ENCODE peak calls at places on chromosomes 6 and 20, in six cellular contexts. V is esophagus muscularis mucosa, C is H1, U is tibial nerve, Y is transverse colon, K is GM12878. P is an unnamed sample. For H3K4me1, the result is how much of the 10 kb centered on the place peaks cover.

GRCh38 chr6:1024587-1024986 is 287.3 kb upstream of the FOXQ1 start:
- DNase-seq in V (no peak), C (no peak), U (no peak), Y (peak), K (no peak), P (no peak)

GRCh38 chr20:23541330-23541729 is 27.0 kb downstream of the CST9L start:
- DNase-seq in V (no peak), C (no peak), U (no peak), Y (no peak), K (no peak), P (no peak)

GRCh38 chr20:35463455-35464300 is 8.3 kb downstream of the CEP250 start:
- DNase-seq in V (no peak), C (no peak), U (no peak), Y (peak), K (no peak), P (peak)

GRCh38 chr6:22401206-22401605 is 104.4 kb upstream of the PRL start:
- DNase-seq in V (no peak), C (no peak), U (no peak), Y (no peak), K (no peak), P (no peak)

GRCh38 chr6:166582258-166582657 is 4.2 kb downstream of the RAMACL start:
- DNase-seq in V (no peak), C (no peak), U (no peak), Y (no peak), K (no peak), P (no peak)

GRCh38 chr6:136774228-136775041 is 17.8 kb downstream of the MAP3K5 start:
- DNase-seq in V (no peak), C (no peak), U (no peak), Y (no peak), K (no peak), P (no peak)

GRCh38 chr20:18705490-18705889 is 108.1 kb upstream of the SCP2D1 start:
- DNase-seq in V (no peak), C (no peak), U (no peak), Y (no peak), K (no peak), P (no peak)

GRCh38 chr6:160082627-160083026 is 39.0 kb upstream of the SLC22A1 start:
- DNase-seq in V (no peak), C (no peak), U (no peak), Y (no peak), K (no peak), P (no peak)

GRCh38 chr6:150640556-150641206 is 41.0 kb downstream of the PLEKHG1 start:
- DNase-seq in V (no peak), C (no peak), U (no peak), Y (no peak), K (no peak), P (no peak)

GRCh38 chr6:132820629-132821381 is 6.4 kb downstream of the RPS12 start:
- DNase-seq in V (no peak), C (no peak), U (no peak), Y (no peak), K (no peak), P (no peak)

GRCh38 chr6:7267521-7268091 is 45.4 kb downstream of the SSR1 start:
- DNase-seq in V (no peak), C (no peak), U (no peak), Y (no peak), K (no peak), P (peak)

GRCh38 chr6:154213782-154214181 is 142.8 kb downstream of the IPCEF1 start:
- DNase-seq in V (no peak), C (no peak), U (no peak), Y (no peak), K (no peak), P (no peak)

GRCh38 chr20:2698912-2699311 is 6.3 kb downstream of the EBF4 start:
- DNase-seq in V (no peak), C (no peak), U (no peak), Y (no peak), K (no peak), P (peak)

GRCh38 chr6:160132297-160132637 is 10.7 kb downstream of the SLC22A1 start:
- DNase-seq in V (no peak), C (no peak), U (no peak), Y (no peak), K (no peak), P (no peak)

GRCh38 chr6:34030831-34031566 is 114.9 kb downstream of the GRM4 start:
- DNase-seq in V (no peak), C (no peak), U (no peak), Y (no peak), K (no peak), P (no peak)

GRCh38 chr20:47740225-47741184 is 44.8 kb downstream of the SULF2 start:
- DNase-seq in V (no peak), C (no peak), U (no peak), Y (peak), K (no peak), P (no peak)

GRCh38 chr6:6730831-6731230 is 142.3 kb downstream of the LY86 start:
- DNase-seq in V (no peak), C (no peak), U (no peak), Y (no peak), K (no peak), P (peak)

GRCh38 chr6:165695736-165696515 is 32.9 kb upstream of the PDE10A start:
- DNase-seq in V (no peak), C (no peak), U (no peak), Y (no peak), K (no peak), P (no peak)

GRCh38 chr20:11204926-11205768 is 531.3 kb upstream of the JAG1 start:
- DNase-seq in V (no peak), C (peak), U (peak), Y (peak), K (peak), P (peak)

GRCh38 chr6:150788135-150788534 is 77.4 kb upstream of the MTHFD1L start:
- DNase-seq in V (no peak), C (no peak), U (no peak), Y (no peak), K (no peak), P (no peak)

GRCh38 chr6:77038801-77039200 is 424.5 kb downstream of the HTR1B start:
- DNase-seq in V (no peak), C (no peak), U (no peak), Y (no peak), K (no peak), P (no peak)

GRCh38 chr20:21102691-21103311 is 3.4 kb downstream of the LINC00237 start:
- DNase-seq in V (peak), C (no peak), U (no peak), Y (peak), K (no peak), P (no peak)

GRCh38 chr6:149488815-149489214 is 4.0 kb upstream of the ZC3H12D start:
- DNase-seq in V (no peak), C (no peak), U (no peak), Y (no peak), K (no peak), P (no peak)

GRCh38 chr6:63268574-63268973 is 51.2 kb downstream of the LGSN start:
- DNase-seq in V (no peak), C (no peak), U (no peak), Y (no peak), K (no peak), P (no peak)

GRCh38 chr6:73727114-73727513 is 31.1 kb downstream of the CD109 start:
- DNase-seq in V (no peak), C (no peak), U (no peak), Y (no peak), K (no peak), P (no peak)

GRCh38 chr20:61311656-61312387 is 59.8 kb downstream of the CDH4 start:
- DNase-seq in V (no peak), C (no peak), U (no peak), Y (no peak), K (no peak), P (no peak)

GRCh38 chr6:34671801-34672656 is 24.5 kb downstream of the ILRUN start:
- DNase-seq in V (no peak), C (no peak), U (no peak), Y (peak), K (peak), P (no peak)

GRCh38 chr6:26028212-26028752 is 58.9 kb upstream of the HFE start:
- DNase-seq in V (no peak), C (no peak), U (no peak), Y (no peak), K (no peak), P (no peak)

GRCh38 chr6:40326689-40327404 is 260.3 kb downstream of the LRFN2 start:
- DNase-seq in V (no peak), C (no peak), U (no peak), Y (no peak), K (no peak), P (no peak)

GRCh38 chr20:62778601-62779416 is 17.5 kb upstream of the MRGBP start:
- DNase-seq in V (no peak), C (no peak), U (no peak), Y (no peak), K (no peak), P (no peak)
- H3K4me1 ChIP-seq in V (under half), C (under half), U (under half), Y (under half), K (under half), P (under half)

GRCh38 chr20:5549200-5549599 is 201.0 kb upstream of the SHLD1 start:
- DNase-seq in V (no peak), C (no peak), U (no peak), Y (no peak), K (no peak), P (no peak)

GRCh38 chr20:5544175-5544574 is 206.0 kb upstream of the SHLD1 start:
- DNase-seq in V (no peak), C (no peak), U (no peak), Y (no peak), K (no peak), P (no peak)

GRCh38 chr20:5548112-5548511 is 202.1 kb upstream of the SHLD1 start:
- DNase-seq in V (no peak), C (no peak), U (no peak), Y (no peak), K (no peak), P (no peak)

GRCh38 chr20:5545381-5545941 is 204.7 kb upstream of the SHLD1 start:
- DNase-seq in V (no peak), C (no peak), U (no peak), Y (no peak), K (no peak), P (no peak)

DNA sequence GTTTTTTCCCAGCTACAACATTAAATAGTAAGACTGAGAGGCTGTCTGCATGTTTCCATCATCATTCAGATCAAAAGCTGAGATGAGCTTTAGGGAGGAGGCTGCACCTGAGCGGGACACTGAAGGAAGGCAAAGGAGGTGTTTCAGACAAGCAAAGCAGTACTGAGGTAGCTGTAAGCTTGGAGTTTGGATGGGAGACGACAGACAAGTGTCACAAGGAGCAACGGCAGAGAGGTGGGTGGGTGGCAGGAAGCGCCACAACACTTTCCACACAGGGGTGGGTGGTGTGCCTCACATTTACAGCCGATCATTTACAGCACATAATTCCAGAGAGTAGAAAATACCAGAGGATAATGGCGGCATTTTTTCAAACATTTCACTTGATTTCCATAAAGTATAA is 205.5 kb upstream of the SHLD1 start:
- DNase-seq in V (no peak), C (no peak), U (no peak), Y (no peak), K (no peak), P (no peak)
- TF ChIP-seq POLR2A in V (no peak), C (no peak), U (no peak), Y (no peak), K (no peak), P (no peak)

DNA sequence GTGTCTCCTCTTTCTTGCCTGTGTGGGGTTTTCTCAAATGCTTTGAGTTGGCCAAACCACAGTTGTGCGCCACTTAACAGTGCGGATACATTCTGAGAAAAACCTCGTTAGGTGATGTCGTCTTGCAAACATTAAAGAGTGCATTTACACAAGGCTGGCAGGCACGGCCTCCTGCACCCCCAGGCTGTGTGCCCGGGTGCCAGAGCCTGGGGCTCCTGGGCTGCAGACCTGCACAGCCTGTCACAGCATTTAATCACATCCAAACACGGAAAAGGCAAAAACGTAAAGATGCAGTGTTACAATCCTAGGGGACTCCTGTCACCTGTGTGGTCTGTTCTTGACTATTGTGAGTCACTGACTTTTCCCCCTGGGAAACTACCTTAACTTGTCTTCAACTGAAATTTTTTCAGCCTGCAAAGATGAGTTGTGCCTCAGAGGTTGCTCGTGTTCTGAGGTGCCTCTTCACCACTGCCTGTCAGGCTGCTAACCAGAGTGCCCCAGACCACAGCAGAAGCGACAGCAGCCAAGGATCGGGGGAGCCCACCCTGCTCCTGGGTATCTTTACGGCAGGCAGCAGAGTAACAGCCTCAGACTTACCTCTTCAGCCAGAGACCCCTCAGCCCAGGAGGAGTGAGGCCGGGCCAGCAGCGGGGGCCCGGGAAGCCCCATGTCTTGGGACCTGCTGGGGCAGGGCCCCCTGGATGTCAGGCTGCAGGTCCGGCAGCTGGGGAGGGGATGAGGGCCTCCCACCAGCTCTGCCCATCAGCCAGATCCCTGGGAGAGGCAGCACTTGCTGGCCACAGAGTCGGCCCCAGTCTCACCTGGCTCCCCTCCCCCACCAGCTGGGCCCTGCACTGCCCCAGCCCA is 683 bp upstream of the C20orf204 start:
- DNase-seq in V (no peak), C (no peak), U (no peak), Y (no peak), K (peak), P (no peak)
- H3K4me1 ChIP-seq in V (under half), C (under half), U (under half), Y (under half), K (under half), P (under half)

GRCh38 chr20:58616411-58616810 is 34.7 kb upstream of the STX16 start:
- DNase-seq in V (no peak), C (no peak), U (no peak), Y (no peak), K (no peak), P (no peak)
- TF ChIP-seq POLR2A in V (no peak), C (no peak), U (no peak), Y (no peak), K (no peak), P (no peak)

GRCh38 chr20:7496394-7497111 is 443.7 kb downstream of the HAO1 start:
- DNase-seq in V (no peak), C (no peak), U (no peak), Y (no peak), K (no peak), P (no peak)

GRCh38 chr20:7500362-7500761 is 439.9 kb downstream of the HAO1 start:
- DNase-seq in V (no peak), C (no peak), U (no peak), Y (no peak), K (no peak), P (no peak)

GRCh38 chr20:7503501-7503900 is 436.8 kb downstream of the HAO1 start:
- DNase-seq in V (no peak), C (no peak), U (no peak), Y (no peak), K (no peak), P (no peak)

GRCh38 chr20:7497985-7498384 is 442.3 kb downstream of the HAO1 start:
- DNase-seq in V (no peak), C (no peak), U (no peak), Y (no peak), K (no peak), P (no peak)

DNA sequence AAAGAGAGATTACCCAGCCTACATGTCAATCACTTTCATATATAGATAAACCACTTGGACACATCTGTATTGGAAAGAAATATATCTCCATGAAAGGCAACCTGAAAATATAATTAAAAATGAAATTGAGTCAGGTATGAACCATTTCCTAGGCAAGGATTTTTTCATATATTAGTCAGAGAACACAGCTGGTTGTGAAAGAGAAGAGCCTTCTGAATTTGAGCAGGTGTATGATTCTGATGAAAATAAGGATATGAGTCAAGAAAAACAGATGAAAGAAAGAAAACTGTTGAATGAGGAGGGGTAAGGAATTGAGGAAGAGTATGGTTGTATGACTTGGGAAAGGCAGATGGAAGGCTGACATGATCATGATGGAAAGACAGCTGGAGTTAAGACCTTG is 441.1 kb downstream of the HAO1 start:
- DNase-seq in V (no peak), C (no peak), U (no peak), Y (no peak), K (no peak), P (no peak)
- H3K4me1 ChIP-seq in V (under half), C (under half), U (under half), Y (under half), K (under half), P (under half)

GRCh38 chr6:139028242-139028657 is 295 bp upstream of the ABRACL start:
- DNase-seq in V (no peak), C (peak), U (no peak), Y (no peak), K (no peak), P (no peak)

GRCh38 chr6:139029470-139030210 is 1.1 kb downstream of the ABRACL start:
- DNase-seq in V (no peak), C (no peak), U (peak), Y (peak), K (no peak), P (peak)

GRCh38 chr6:139027620-139028182 is 844 bp upstream of the ABRACL start:
- DNase-seq in V (no peak), C (no peak), U (no peak), Y (peak), K (peak), P (no peak)

GRCh38 chr6:139030211-139030530 is 1.6 kb downstream of the ABRACL start:
- DNase-seq in V (no peak), C (no peak), U (no peak), Y (no peak), K (no peak), P (no peak)

GRCh38 chr6:139028658-139029469 is at the start of gene ABRACL:
- DNase-seq in V (no peak), C (no peak), U (no peak), Y (peak), K (peak), P (peak)
- TF ChIP-seq POLR2A in V (no peak), C (peak), U (peak), Y (peak), K (peak), P (peak)

DNA sequence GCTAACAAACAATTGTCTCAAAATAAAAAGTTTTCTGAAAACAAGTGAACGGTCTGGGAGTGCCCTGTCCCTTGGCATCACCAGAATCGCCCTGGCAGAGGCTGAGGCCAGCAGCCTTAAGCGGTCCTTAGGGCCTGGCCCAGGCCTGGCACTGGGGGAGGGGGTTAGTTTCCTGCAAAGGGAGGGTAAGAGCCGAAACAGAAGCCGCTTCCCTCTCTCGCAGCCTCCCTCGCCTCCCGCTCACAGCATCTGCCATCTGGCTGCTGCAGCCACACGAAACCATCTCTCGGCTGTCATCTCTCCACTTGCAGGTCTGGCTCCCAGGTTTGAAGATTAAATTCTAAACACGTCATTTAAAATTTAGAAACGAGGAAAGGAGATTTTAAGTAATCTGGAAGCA is 31.5 kb downstream of the PMEPA1 start:
- DNase-seq in V (no peak), C (no peak), U (no peak), Y (peak), K (no peak), P (no peak)
- H3K4me1 ChIP-seq in V (half or more), C (under half), U (under half), Y (under half), K (half or more), P (under half)

DNA sequence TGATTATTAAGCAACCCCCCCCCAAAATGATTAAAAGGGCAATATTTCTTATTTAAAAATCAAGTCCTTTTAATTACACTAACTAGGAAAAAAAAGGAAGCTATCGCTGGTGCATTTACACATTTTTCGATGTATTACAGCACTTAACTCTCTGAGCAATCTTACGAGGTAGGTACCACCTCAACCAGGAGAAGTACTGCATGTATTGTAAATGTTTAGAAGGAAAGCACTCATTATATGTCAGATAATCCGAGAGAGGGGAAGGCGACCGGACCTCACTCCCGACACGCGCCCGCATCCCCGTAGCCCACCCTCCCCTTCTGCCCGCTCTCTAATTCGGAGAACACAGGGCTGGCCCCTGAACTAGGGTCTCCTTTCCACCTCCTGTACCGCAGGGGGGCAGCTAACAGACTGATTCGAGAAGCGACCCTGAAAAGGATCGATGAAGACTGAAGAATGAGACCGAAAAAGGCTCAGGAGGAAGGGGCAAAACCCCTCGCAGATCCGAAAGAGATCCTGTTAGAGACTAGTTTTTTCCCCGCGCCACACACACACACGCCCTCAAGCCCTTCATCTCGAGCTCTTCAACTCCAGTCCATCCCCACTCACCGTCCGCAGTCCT is 337 bp downstream of the ESF1 start:
- DNase-seq in V (no peak), C (no peak), U (no peak), Y (no peak), K (no peak), P (no peak)
- TF ChIP-seq POLR2A in V (no peak), C (no peak), U (peak), Y (no peak), K (peak), P (no peak)

GRCh38 chr20:38170219-38170902 is 5.3 kb upstream of the TGM2 start:
- DNase-seq in V (no peak), C (no peak), U (no peak), Y (no peak), K (no peak), P (no peak)
- H3K4me1 ChIP-seq in V (under half), C (under half), U (under half), Y (under half), K (under half), P (under half)

P was measured in adrenal gland.